ENCODE peak calls at places on chromosome 9, in six cellular contexts. D, A, L, E, W and F are unnamed samples.

GRCh38 chr9:6565312-6565711 is 80.2 kb downstream of the GLDC start:
- DNase-seq in W (no peak), D (no peak), A (no peak), L (no peak), E (no peak), F (no peak)

GRCh38 chr9:134658378-134658955 is 16.9 kb downstream of the COL5A1 start:
- DNase-seq in W (no peak), L (no peak), D (no peak), E (no peak), A (no peak), F (no peak)

GRCh38 chr9:95434116-95435073 is 82.4 kb downstream of the PTCH1 start:
- DNase-seq in D (no peak), E (no peak), W (no peak), L (no peak), A (peak), F (no peak)

GRCh38 chr9:22103650-22104575 is 94.8 kb upstream of the CDKN2B start:
- DNase-seq in W (no peak), A (no peak), L (no peak), E (peak), D (peak), F (no peak)

GRCh38 chr9:97572196-97572891 is 60.8 kb downstream of the TSTD2 start:
- DNase-seq in W (no peak), A (no peak), D (no peak), E (no peak), L (no peak), F (no peak)

GRCh38 chr9:87596862-87597261 is 99.2 kb downstream of the DAPK1 start:
- DNase-seq in D (no peak), A (no peak), L (no peak), W (peak), E (peak), F (no peak)

GRCh38 chr9:13728121-13728520 is 448.6 kb upstream of the MPDZ start:
- DNase-seq in E (no peak), D (no peak), L (no peak), W (no peak), A (no peak), F (no peak)

GRCh38 chr9:113148996-113149960 is 1.5 kb upstream of the SLC31A2 start:
- DNase-seq in D (no peak), A (no peak), L (no peak), E (no peak), W (no peak), F (peak)

GRCh38 chr9:133532937-133533668 is 1.4 kb upstream of the ADAMTSL2 start:
- DNase-seq in D (peak), E (peak), W (peak), L (peak), A (peak), F (peak)

GRCh38 chr9:14030350-14030823 is 283.6 kb downstream of the NFIB start:
- DNase-seq in L (peak), E (no peak), D (peak), A (no peak), W (no peak), F (no peak)

GRCh38 chr9:100088202-100088601 is 10.6 kb downstream of the ERP44 start:
- DNase-seq in E (no peak), W (no peak), D (no peak), A (no peak), L (no peak), F (no peak)

GRCh38 chr9:109793196-109793595 is 13.2 kb downstream of the PALM2AKAP2 start:
- DNase-seq in D (peak), L (peak), W (no peak), A (no peak), E (no peak), F (peak)

GRCh38 chr9:135033487-135033886 is 54.0 kb upstream of the OLFM1 start:
- DNase-seq in D (no peak), L (no peak), E (no peak), W (no peak), A (no peak), F (peak)

GRCh38 chr9:684950-685340 is 156.6 kb upstream of the DMRT1 start:
- DNase-seq in E (no peak), D (peak), W (no peak), A (no peak), L (no peak), F (no peak)

GRCh38 chr9:137748311-137748710 is 129.3 kb upstream of the CACNA1B start:
- DNase-seq in D (no peak), W (no peak), L (no peak), A (no peak), E (no peak), F (peak)

GRCh38 chr9:122107291-122107805 is 14.2 kb upstream of the TTLL11 start:
- DNase-seq in W (no peak), A (no peak), E (no peak), D (peak), L (no peak), F (no peak)

GRCh38 chr9:6984941-6985578 is 227.3 kb downstream of the KDM4C start:
- DNase-seq in W (no peak), E (no peak), A (no peak), D (no peak), L (no peak), F (no peak)

GRCh38 chr9:121324316-121324715 is 45.7 kb downstream of the STOM start:
- DNase-seq in L (no peak), D (no peak), E (no peak), W (peak), A (no peak), F (no peak)

GRCh38 chr9:80504525-80505235 is 932.9 kb downstream of the TLE4 start:
- DNase-seq in E (no peak), D (peak), A (no peak), W (no peak), L (no peak), F (no peak)

GRCh38 chr9:84970432-84970831 is 300.9 kb downstream of the NTRK2 start:
- DNase-seq in A (no peak), E (peak), L (peak), D (no peak), W (no peak), F (no peak)

GRCh38 chr9:16442622-16443021 is 427.8 kb downstream of the BNC2 start:
- DNase-seq in L (peak), E (no peak), D (peak), W (no peak), A (no peak), F (no peak)

GRCh38 chr9:115250646-115251045 is 132.7 kb upstream of the TNC start:
- DNase-seq in W (no peak), A (no peak), D (peak), E (no peak), L (no peak), F (no peak)

GRCh38 chr9:117160254-117160653 is 254.6 kb downstream of the ASTN2 start:
- DNase-seq in D (no peak), E (no peak), L (peak), W (no peak), A (no peak), F (no peak)

GRCh38 chr9:121984726-121985402 is 108.2 kb downstream of the TTLL11 start:
- DNase-seq in A (no peak), L (no peak), W (no peak), D (peak), E (no peak), F (no peak)

GRCh38 chr9:96078866-96079505 is 203.5 kb downstream of the ERCC6L2 start:
- DNase-seq in L (no peak), A (no peak), W (no peak), D (peak), E (no peak), F (no peak)

GRCh38 chr9:83955985-83956287 is 24.1 kb downstream of the HNRNPK start:
- DNase-seq in D (no peak), A (no peak), W (no peak), E (no peak), L (peak), F (peak)

DNA sequence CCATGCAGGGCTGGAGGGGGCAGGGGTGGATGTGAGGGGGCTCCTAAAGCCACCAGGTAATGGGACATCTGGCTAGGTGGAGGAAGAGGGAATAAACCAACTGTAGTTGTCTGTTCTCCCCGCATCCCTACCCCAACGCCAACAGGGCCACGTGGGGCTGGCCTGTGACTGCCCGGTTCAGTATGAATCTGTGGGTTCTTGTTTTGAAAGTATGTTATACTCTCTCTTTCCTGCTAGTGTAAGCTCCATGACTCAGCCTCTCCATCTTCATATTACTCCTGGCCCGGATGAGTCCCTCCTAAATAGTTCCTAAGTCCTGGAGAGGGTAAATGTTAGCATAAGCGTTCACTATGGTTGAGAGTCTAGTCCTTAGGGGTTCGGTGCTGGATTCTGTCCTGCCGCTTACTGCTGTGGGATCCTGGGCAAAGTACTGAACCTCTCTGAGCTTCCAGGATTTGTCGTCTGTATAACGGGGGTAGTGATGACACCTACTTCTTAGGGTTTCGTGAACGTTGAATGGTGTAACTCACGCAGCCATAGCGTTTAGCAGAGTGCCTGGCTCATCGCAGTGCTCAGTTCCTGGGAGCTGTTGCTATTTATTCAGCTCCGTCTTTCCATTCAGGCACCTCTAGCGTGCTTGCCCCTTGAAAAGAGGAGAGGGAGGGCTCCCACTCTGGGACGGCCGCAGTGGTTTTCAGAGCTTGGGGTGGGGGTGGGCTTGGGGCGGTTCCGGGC is 28.8 kb downstream of the LHX2 start:
- DNase-seq in L (no peak), D (peak), W (no peak), A (no peak), E (no peak), F (no peak)
- H3K4me3 ChIP-seq in L (peak), D (peak), W (peak), A (peak), E (peak), F (no peak)

GRCh38 chr9:93094294-93095204 is 1.5 kb upstream of the CARD19 start:
- DNase-seq in L (no peak), E (peak), D (no peak), A (no peak), W (peak), F (peak)
- TF ChIP-seq POLR2A in L (no peak), E (no peak), D (no peak), A (no peak), W (no peak), F (no peak)

GRCh38 chr9:89177021-89177400 is 1.6 kb downstream of the SHC3 start:
- DNase-seq in D (peak), A (no peak), E (no peak), W (no peak), L (no peak), F (no peak)
- H3K4me3 ChIP-seq in D (peak), A (no peak), E (no peak), W (peak), L (no peak), F (peak)

DNA sequence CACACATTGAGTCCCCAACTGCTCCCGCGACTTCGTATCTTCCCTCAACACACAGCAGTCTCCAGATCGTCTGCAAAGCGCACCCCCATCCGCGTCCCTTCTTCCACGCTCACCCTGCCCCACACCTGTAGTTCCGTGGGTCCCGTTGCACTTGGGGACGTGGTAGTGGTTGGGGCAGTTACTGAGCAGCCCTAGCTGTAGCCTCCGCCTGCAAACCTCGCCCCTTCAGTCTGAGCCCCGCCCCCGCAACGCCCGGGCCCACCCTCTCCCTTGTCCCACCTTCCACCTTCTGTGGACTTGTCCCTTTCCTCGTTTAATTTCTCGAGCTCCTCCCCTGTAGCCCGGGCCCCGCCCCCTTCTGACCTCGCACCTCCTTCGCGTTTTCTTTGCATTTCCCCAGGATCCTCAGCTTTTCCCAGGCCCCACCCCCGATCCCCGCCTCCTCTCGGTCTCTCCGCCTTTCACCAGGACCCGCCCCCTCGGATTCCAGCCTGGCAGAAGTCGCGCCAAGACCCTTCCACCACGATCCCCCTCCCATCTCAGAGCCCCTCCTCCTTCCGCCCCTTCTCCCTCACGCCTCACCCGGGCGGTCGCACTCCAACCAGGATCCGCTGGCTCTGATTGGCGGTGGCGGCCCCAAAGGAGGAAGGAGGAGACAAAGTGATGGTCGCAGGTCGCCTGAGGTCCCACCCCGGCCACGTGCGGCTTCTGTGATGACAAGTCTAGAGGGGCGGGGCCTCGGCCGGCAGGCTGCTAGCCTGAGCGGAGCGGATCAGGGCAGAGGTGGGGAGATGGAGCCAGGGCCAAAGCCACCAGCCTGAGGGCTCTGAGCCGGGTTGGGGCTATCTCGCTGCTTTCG is at the start of gene ATOSB:
- DNase-seq in E (peak), W (peak), L (peak), D (peak), A (peak), F (peak)
- TF ChIP-seq POLR2A in E (peak), W (no peak), L (peak), D (no peak), A (no peak), F (no peak)

DNA sequence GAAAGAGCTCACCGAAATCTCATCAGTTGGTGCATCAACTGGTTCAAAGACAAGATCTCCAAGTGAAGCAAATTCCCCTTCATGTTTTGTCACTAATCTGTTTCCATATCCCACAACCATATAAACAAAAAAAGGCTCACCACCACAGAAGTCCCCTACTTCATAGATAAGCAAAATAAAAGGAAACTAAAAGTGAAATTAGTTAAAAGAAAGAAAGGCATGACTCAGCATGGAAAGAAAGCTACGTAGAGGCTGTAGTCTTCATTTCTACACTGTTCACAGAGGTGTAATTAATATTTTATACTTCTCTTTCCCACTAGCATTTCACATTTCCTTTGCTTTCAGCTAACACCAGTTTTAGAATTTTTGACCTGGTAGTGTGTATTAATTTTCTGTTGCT is 208.0 kb downstream of the CYLC2 start:
- DNase-seq in E (no peak), A (no peak), D (no peak), W (no peak), L (no peak), F (no peak)
- H3K4me3 ChIP-seq in E (no peak), A (no peak), D (no peak), W (no peak), L (no peak), F (no peak)

DNA sequence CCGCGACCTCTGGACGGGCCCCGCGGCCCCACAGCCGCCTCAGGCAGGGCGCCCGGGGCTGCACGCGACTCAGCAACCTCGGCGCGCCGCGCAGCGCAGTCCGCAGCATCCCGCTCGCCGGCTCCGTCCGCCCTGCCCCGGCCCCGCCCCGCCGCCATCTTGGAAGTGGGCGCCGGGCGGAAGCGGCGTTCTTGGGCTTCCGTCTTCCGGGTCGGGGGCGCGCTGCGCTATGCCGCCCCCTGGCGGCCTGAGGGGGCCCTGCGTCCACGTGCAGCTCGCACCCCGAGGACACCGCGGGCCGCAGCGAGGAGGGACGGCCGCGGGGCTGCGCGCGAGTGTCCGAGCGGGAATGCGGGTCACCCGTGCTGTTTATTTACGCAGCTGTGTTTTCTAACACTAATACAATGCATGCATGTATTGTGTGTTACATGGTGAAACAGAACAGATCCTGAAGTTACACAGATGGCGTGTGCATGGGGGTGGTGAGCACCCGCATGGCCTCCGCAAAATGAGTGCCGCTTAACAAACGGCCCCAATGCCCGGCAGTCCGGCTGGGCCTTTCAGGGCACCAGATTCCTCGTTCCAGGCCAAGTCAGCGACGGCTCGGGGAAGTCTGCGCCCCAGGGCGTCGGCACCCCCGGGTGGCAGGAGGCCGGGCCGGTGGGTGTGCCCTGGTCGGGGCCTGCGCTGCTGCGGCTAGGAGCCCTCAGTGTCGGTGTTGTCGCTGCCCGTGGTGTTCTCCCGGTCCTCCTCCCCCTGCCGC is at the start of gene DNLZ:
- DNase-seq in A (peak), E (peak), D (peak), L (peak), W (peak), F (peak)
- TF ChIP-seq POLR2A in A (peak), E (no peak), D (peak), L (peak), W (no peak), F (no peak)

DNA sequence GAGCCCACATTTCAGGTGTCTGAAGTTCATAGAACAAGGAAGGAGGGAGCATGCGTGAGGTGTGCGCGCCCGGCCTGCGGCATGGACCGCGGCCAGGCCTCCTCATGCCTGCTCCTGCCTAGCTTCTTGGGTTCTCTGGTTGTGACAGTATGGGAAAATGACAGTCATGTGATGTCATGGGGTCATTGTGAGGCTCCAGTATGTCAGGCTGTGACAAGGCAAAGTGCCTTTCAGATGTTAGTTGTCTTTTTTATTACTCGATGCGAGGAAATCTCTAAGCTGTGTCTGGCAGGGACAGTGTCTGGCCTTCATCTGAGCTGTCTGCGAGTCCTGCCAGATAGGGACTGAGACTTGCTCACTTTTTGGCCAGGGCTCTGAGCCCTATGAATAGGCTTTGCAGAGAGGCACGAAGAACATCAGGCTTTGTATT is 13.3 kb downstream of the UCK1 start:
- DNase-seq in W (peak), D (no peak), E (no peak), A (no peak), L (no peak), F (no peak)
- H3K4me3 ChIP-seq in W (no peak), D (no peak), E (no peak), A (no peak), L (no peak), F (no peak)

GRCh38 chr9:128684325-128685021 is 4.5 kb upstream of the SET start:
- DNase-seq in A (peak), W (peak), E (peak), L (peak), D (peak), F (peak)
- TF ChIP-seq POLR2A in A (peak), W (no peak), E (peak), L (peak), D (peak), F (no peak)